ENCODE peak calls at places on chromosome 7, in five cellular contexts. One of them, this sample, is unnamed.

GRCh38 chr7:122951006-122951405 is 44.5 kb downstream of the TAS2R16 start:
- DNase-seq in posterior vena cava: no peak
- DNase-seq in AG08395: no peak
- DNase-seq in ovary: no peak
- DNase-seq in endothelial cell of umbilical vein: no peak
- DNase-seq in this sample: no peak

GRCh38 chr7:11753441-11753840 is 78.6 kb downstream of the THSD7A start:
- DNase-seq in ovary: no peak
- DNase-seq in posterior vena cava: no peak
- DNase-seq in AG08395: no peak
- DNase-seq in endothelial cell of umbilical vein: peak
- DNase-seq in this sample: no peak

GRCh38 chr7:92695308-92696261 is 105.4 kb upstream of the FAM133B start:
- DNase-seq in endothelial cell of umbilical vein: peak
- DNase-seq in ovary: peak
- DNase-seq in posterior vena cava: no peak
- DNase-seq in AG08395: peak
- DNase-seq in this sample: peak

GRCh38 chr7:91632948-91633519 is 247.5 kb downstream of the MTERF1 start:
- DNase-seq in posterior vena cava: no peak
- DNase-seq in AG08395: no peak
- DNase-seq in ovary: no peak
- DNase-seq in endothelial cell of umbilical vein: no peak
- DNase-seq in this sample: no peak

GRCh38 chr7:80135306-80136104 is 874 bp downstream of the GNAI1 start:
- DNase-seq in endothelial cell of umbilical vein: no peak
- DNase-seq in posterior vena cava: peak
- DNase-seq in AG08395: peak
- DNase-seq in ovary: peak
- DNase-seq in this sample: peak

GRCh38 chr7:129757991-129758390 is 146.5 kb downstream of the NRF1 start:
- DNase-seq in posterior vena cava: no peak
- DNase-seq in AG08395: no peak
- DNase-seq in endothelial cell of umbilical vein: no peak
- DNase-seq in ovary: no peak
- DNase-seq in this sample: no peak

GRCh38 chr7:240887-241421 is 48.6 kb downstream of the FAM20C start:
- DNase-seq in posterior vena cava: no peak
- DNase-seq in AG08395: no peak
- DNase-seq in ovary: no peak
- DNase-seq in endothelial cell of umbilical vein: peak
- DNase-seq in this sample: no peak

GRCh38 chr7:108335264-108335918 is 120.8 kb downstream of the NRCAM start:
- DNase-seq in ovary: no peak
- DNase-seq in posterior vena cava: no peak
- DNase-seq in AG08395: no peak
- DNase-seq in endothelial cell of umbilical vein: peak
- DNase-seq in this sample: no peak

GRCh38 chr7:154907651-154908620 is 95.0 kb downstream of the PAXIP1 start:
- DNase-seq in AG08395: no peak
- DNase-seq in posterior vena cava: peak
- DNase-seq in endothelial cell of umbilical vein: no peak
- DNase-seq in ovary: no peak
- DNase-seq in this sample: no peak

GRCh38 chr7:4825081-4825480 is 36.7 kb downstream of the PAPOLB start:
- DNase-seq in ovary: no peak
- DNase-seq in AG08395: no peak
- DNase-seq in posterior vena cava: peak
- DNase-seq in endothelial cell of umbilical vein: no peak
- DNase-seq in this sample: no peak

GRCh38 chr7:77537595-77538185 is 595 bp downstream of the PTPN12 start:
- DNase-seq in endothelial cell of umbilical vein: no peak
- DNase-seq in ovary: peak
- DNase-seq in AG08395: peak
- DNase-seq in posterior vena cava: no peak
- DNase-seq in this sample: peak

GRCh38 chr7:15820319-15820718 is 133.8 kb upstream of the MEOX2 start:
- DNase-seq in endothelial cell of umbilical vein: no peak
- DNase-seq in AG08395: no peak
- DNase-seq in ovary: no peak
- DNase-seq in posterior vena cava: no peak
- DNase-seq in this sample: no peak

GRCh38 chr7:45937862-45938261 is 16.8 kb upstream of the IGFBP3 start:
- DNase-seq in AG08395: no peak
- DNase-seq in ovary: no peak
- DNase-seq in endothelial cell of umbilical vein: no peak
- DNase-seq in posterior vena cava: no peak
- DNase-seq in this sample: no peak

GRCh38 chr7:79217468-79217867 is 236.0 kb downstream of the MAGI2 start:
- DNase-seq in AG08395: peak
- DNase-seq in posterior vena cava: no peak
- DNase-seq in ovary: no peak
- DNase-seq in endothelial cell of umbilical vein: peak
- DNase-seq in this sample: no peak

GRCh38 chr7:1748774-1749173 is 78.7 kb downstream of the ELFN1 start:
- DNase-seq in AG08395: no peak
- DNase-seq in ovary: no peak
- DNase-seq in posterior vena cava: no peak
- DNase-seq in endothelial cell of umbilical vein: no peak
- DNase-seq in this sample: no peak

GRCh38 chr7:28169166-28169713 is 11.4 kb downstream of the JAZF1 start:
- DNase-seq in ovary: no peak
- DNase-seq in AG08395: no peak
- DNase-seq in endothelial cell of umbilical vein: no peak
- DNase-seq in posterior vena cava: no peak
- DNase-seq in this sample: no peak

GRCh38 chr7:98878365-98879197 is at the start of gene TRRAP:
- DNase-seq in AG08395: peak
- DNase-seq in ovary: peak
- DNase-seq in endothelial cell of umbilical vein: peak
- DNase-seq in posterior vena cava: peak
- DNase-seq in this sample: peak

GRCh38 chr7:30548762-30549344 is 44.2 kb upstream of the GGCT start:
- DNase-seq in posterior vena cava: no peak
- DNase-seq in ovary: peak
- DNase-seq in AG08395: peak
- DNase-seq in endothelial cell of umbilical vein: peak
- DNase-seq in this sample: peak

GRCh38 chr7:124856299-124856888 is 73.2 kb downstream of the POT1 start:
- DNase-seq in ovary: no peak
- DNase-seq in posterior vena cava: no peak
- DNase-seq in endothelial cell of umbilical vein: peak
- DNase-seq in AG08395: peak
- DNase-seq in this sample: no peak

GRCh38 chr7:30984359-30985107 is 20.8 kb downstream of the GHRHR start:
- DNase-seq in posterior vena cava: no peak
- DNase-seq in AG08395: peak
- DNase-seq in endothelial cell of umbilical vein: peak
- DNase-seq in ovary: no peak
- DNase-seq in this sample: no peak

GRCh38 chr7:101563198-101563901 is 65.7 kb downstream of the MYL10 start:
- DNase-seq in endothelial cell of umbilical vein: no peak
- DNase-seq in ovary: no peak
- DNase-seq in AG08395: no peak
- DNase-seq in posterior vena cava: no peak
- DNase-seq in this sample: no peak

GRCh38 chr7:86653919-86654659 is 10.4 kb downstream of the GRM3 start:
- DNase-seq in ovary: no peak
- DNase-seq in endothelial cell of umbilical vein: no peak
- DNase-seq in AG08395: no peak
- DNase-seq in posterior vena cava: peak
- DNase-seq in this sample: no peak

GRCh38 chr7:712601-713457 is 13.7 kb upstream of the DNAAF5 start:
- DNase-seq in ovary: peak
- DNase-seq in AG08395: no peak
- DNase-seq in endothelial cell of umbilical vein: no peak
- DNase-seq in posterior vena cava: peak
- DNase-seq in this sample: no peak

GRCh38 chr7:80014507-80014906 is 120.1 kb upstream of the GNAI1 start:
- DNase-seq in endothelial cell of umbilical vein: peak
- DNase-seq in ovary: no peak
- DNase-seq in posterior vena cava: no peak
- DNase-seq in AG08395: no peak
- DNase-seq in this sample: peak

GRCh38 chr7:105196473-105196872 is 182.5 kb downstream of the KMT2E start:
- DNase-seq in ovary: no peak
- DNase-seq in AG08395: no peak
- DNase-seq in posterior vena cava: no peak
- DNase-seq in endothelial cell of umbilical vein: no peak
- DNase-seq in this sample: no peak

GRCh38 chr7:44559485-44559884 is 14.2 kb downstream of the DDX56 start:
- DNase-seq in endothelial cell of umbilical vein: no peak
- DNase-seq in ovary: no peak
- DNase-seq in AG08395: no peak
- DNase-seq in posterior vena cava: peak
- DNase-seq in this sample: no peak

GRCh38 chr7:32335107-32335506 is 155.1 kb downstream of the LSM5 start:
- DNase-seq in ovary: no peak
- DNase-seq in posterior vena cava: no peak
- DNase-seq in AG08395: no peak
- DNase-seq in endothelial cell of umbilical vein: no peak
- DNase-seq in this sample: no peak

GRCh38 chr7:142250705-142251104 is 7.2 kb downstream of the PRSS58 start:
- DNase-seq in AG08395: no peak
- DNase-seq in ovary: no peak
- DNase-seq in endothelial cell of umbilical vein: no peak
- DNase-seq in posterior vena cava: no peak
- DNase-seq in this sample: no peak

GRCh38 chr7:141697211-141697871 is 4.6 kb downstream of the DENND11 start:
- DNase-seq in ovary: no peak
- DNase-seq in endothelial cell of umbilical vein: peak
- DNase-seq in posterior vena cava: no peak
- DNase-seq in AG08395: peak
- DNase-seq in this sample: no peak

GRCh38 chr7:128831178-128831993 is 1.2 kb downstream of the FLNC start:
- DNase-seq in endothelial cell of umbilical vein: peak
- DNase-seq in AG08395: peak
- DNase-seq in posterior vena cava: no peak
- DNase-seq in ovary: peak
- DNase-seq in this sample: peak

GRCh38 chr7:128217030-128217805 is 23.9 kb upstream of the LEP start:
- DNase-seq in endothelial cell of umbilical vein: no peak
- DNase-seq in ovary: no peak
- DNase-seq in AG08395: peak
- DNase-seq in posterior vena cava: peak
- DNase-seq in this sample: peak

GRCh38 chr7:119105381-119105780 is 880.9 kb downstream of the ANKRD7 start:
- DNase-seq in ovary: no peak
- DNase-seq in endothelial cell of umbilical vein: no peak
- DNase-seq in posterior vena cava: no peak
- DNase-seq in AG08395: no peak
- DNase-seq in this sample: no peak

GRCh38 chr7:115679976-115680375 is 350.6 kb downstream of the TFEC start:
- DNase-seq in AG08395: peak
- DNase-seq in endothelial cell of umbilical vein: peak
- DNase-seq in ovary: no peak
- DNase-seq in posterior vena cava: no peak
- DNase-seq in this sample: no peak

GRCh38 chr7:2032030-2032875 is 200.5 kb downstream of the MAD1L1 start:
- DNase-seq in endothelial cell of umbilical vein: peak
- DNase-seq in ovary: no peak
- DNase-seq in posterior vena cava: peak
- DNase-seq in AG08395: no peak
- DNase-seq in this sample: no peak

GRCh38 chr7:105707967-105708580 is 126.8 kb upstream of the EFCAB10 start:
- DNase-seq in endothelial cell of umbilical vein: peak
- DNase-seq in ovary: no peak
- DNase-seq in AG08395: no peak
- DNase-seq in posterior vena cava: no peak
- DNase-seq in this sample: no peak

GRCh38 chr7:19117870-19118608 is 603 bp upstream of the TWIST1 start:
- DNase-seq in AG08395: no peak
- DNase-seq in posterior vena cava: peak
- DNase-seq in ovary: no peak
- DNase-seq in endothelial cell of umbilical vein: no peak
- DNase-seq in this sample: peak

GRCh38 chr7:94620703-94621118 is 35.2 kb downstream of the SGCE start:
- DNase-seq in AG08395: peak
- DNase-seq in posterior vena cava: peak
- DNase-seq in endothelial cell of umbilical vein: peak
- DNase-seq in ovary: peak
- DNase-seq in this sample: peak

GRCh38 chr7:19939746-19940145 is 166.3 kb upstream of the TMEM196 start:
- DNase-seq in AG08395: peak
- DNase-seq in endothelial cell of umbilical vein: no peak
- DNase-seq in ovary: no peak
- DNase-seq in posterior vena cava: no peak
- DNase-seq in this sample: peak